ENCODE peak calls at places on chromosomes 3 and 15, in five cellular contexts. J is HCT116, W is GM12878, C is K562, U is HepG2. N is an unnamed sample.

GRCh38 chr15:27214032-27214431 is 243.1 kb downstream of the GABRG3 start:
- DNase-seq in J (no peak), W (no peak), C (no peak), U (no peak), N (no peak)

GRCh38 chr3:132569153-132569552 is 27.9 kb upstream of the ACKR4 start:
- DNase-seq in J (no peak), W (no peak), C (no peak), U (no peak), N (no peak)

GRCh38 chr3:21859124-21859781 is 108.2 kb upstream of the ZNF385D start:
- DNase-seq in J (no peak), U (no peak), W (no peak), C (no peak), N (no peak)

GRCh38 chr3:55468251-55468650 is 18.9 kb downstream of the WNT5A start:
- DNase-seq in W (no peak), U (no peak), J (no peak), C (no peak), N (no peak)

GRCh38 chr15:42092666-42093445 is 1.5 kb downstream of the PLA2G4D start:
- DNase-seq in C (no peak), W (no peak), U (no peak), J (no peak), N (no peak)

GRCh38 chr15:78915341-78916087 is 29.3 kb downstream of the CTSH start:
- DNase-seq in U (no peak), C (no peak), J (no peak), W (no peak), N (no peak)

GRCh38 chr3:56855856-56856538 is 54.2 kb upstream of the ARHGEF3 start:
- DNase-seq in U (peak; percentile 37), W (no peak), J (no peak), C (peak; percentile 32), N (no peak)

GRCh38 chr3:100760377-100760776 is 51.1 kb downstream of the TFG start:
- DNase-seq in J (no peak), W (no peak), C (no peak), U (no peak), N (no peak)

GRCh38 chr3:16568532-16568931 is 36.7 kb downstream of the DAZL start:
- DNase-seq in J (no peak), W (no peak), U (no peak), C (no peak), N (no peak)

GRCh38 chr3:141802316-141803077 is 39.3 kb downstream of the GRK7 start:
- DNase-seq in U (no peak), W (no peak), J (no peak), C (no peak), N (no peak)

GRCh38 chr3:36540898-36541518 is 160.7 kb downstream of the STAC start:
- DNase-seq in J (peak; percentile 12), U (peak; percentile 4), W (no peak), C (peak; percentile 5), N (peak; percentile 17)

GRCh38 chr3:126124148-126124868 is 40.4 kb upstream of the SLC41A3 start:
- DNase-seq in W (no peak), U (no peak), J (no peak), C (no peak), N (no peak)

GRCh38 chr3:126125341-126125740 is 41.4 kb upstream of the SLC41A3 start:
- DNase-seq in W (no peak), U (no peak), C (no peak), J (no peak), N (no peak)

GRCh38 chr3:126126292-126126691 is 42.4 kb upstream of the SLC41A3 start:
- DNase-seq in U (no peak), W (no peak), J (no peak), C (no peak), N (no peak)

GRCh38 chr3:126125781-126126251 is 41.9 kb upstream of the SLC41A3 start:
- DNase-seq in C (no peak), U (no peak), W (no peak), J (no peak), N (no peak)

DNA sequence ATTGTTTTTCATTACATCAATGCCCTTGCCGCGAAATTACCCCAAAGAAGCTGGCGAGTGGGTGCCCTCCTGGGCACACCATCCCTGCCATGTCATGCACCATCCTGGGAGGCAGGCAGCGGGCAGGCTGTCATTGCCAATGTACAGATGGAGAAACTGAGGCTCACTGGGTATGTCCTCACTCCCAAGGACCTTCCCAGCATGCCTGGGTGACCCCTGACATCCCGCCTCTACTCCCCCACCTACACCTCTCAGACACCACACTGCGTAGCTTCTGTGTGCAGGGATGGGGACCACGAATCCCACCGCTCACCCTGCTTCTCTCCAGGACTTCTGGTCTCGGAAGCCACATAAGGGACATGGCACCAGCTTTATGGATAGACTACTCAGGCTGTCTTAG is 41.0 kb upstream of the SLC41A3 start:
- DNase-seq in J (no peak), W (no peak), C (no peak), U (no peak), N (no peak)
- TF ChIP-seq JUND in J (no peak), W (no peak), C (no peak), U (no peak), N (no peak)

GRCh38 chr3:61568127-61568526 is 6.8 kb downstream of the PTPRG start:
- DNase-seq in C (no peak), W (no peak), U (no peak), J (no peak), N (no peak)
- TF ChIP-seq JUND in C (no peak), W (no peak), U (no peak), J (no peak), N (no peak)

GRCh38 chr15:74992619-74993018 is 2.7 kb upstream of the SCAMP5 start:
- DNase-seq in J (no peak), C (no peak), U (no peak), W (no peak), N (no peak)

GRCh38 chr15:74983725-74984231 is 11.6 kb upstream of the SCAMP5 start:
- DNase-seq in C (no peak), U (no peak), J (no peak), W (peak; percentile 27), N (no peak)

GRCh38 chr15:74989527-74989926 is 5.8 kb upstream of the SCAMP5 start:
- DNase-seq in U (no peak), J (no peak), C (no peak), W (no peak), N (no peak)

DNA sequence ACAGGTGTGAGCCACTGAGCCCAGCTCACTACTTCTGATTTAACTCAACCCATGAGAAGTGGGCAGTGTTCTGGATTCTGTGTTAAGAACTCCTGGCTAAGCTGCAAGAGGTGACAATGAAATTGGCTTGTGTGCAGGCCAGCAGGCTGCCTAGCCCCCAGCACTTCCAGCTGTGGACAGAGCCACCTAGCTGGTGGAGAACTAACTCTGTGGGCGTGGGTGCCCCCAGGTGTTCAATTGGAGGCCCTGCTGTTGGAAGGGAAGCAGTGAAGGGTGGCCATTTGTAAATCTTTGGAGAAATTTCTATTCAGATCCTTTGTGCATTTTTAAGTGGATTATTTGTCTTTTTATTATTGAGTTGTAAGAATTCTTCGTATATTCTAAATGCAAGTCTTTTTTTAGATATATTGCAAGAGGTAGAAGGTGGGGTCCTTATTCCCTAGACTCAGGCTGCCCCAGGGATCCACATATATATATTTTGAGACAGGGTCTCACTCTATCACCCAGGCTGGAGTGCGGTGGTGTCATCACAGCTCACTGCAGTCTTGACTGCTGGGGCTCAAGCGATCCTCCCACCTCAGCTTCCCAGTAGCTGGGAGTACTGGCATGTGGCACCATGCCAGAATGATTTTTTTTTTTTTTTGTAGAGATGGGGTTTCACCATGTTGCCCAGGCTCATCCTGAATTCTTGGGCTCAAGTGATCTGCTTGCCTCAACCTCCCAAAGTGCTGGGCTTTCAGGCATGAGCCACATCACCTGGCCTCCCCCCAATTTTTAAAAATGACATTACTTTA is 7.2 kb upstream of the SCAMP5 start:
- DNase-seq in J (peak; percentile 41), C (peak; percentile 78), W (no peak), U (peak; percentile 65), N (no peak)
- TF ChIP-seq JUND in J (no peak), C (no peak), W (no peak), U (no peak), N (no peak)

GRCh38 chr3:13492048-13492447 is 11.9 kb downstream of the HDAC11 start:
- DNase-seq in C (no peak), W (no peak), U (no peak), J (no peak), N (no peak)

GRCh38 chr3:13493867-13494441 is 13.8 kb downstream of the HDAC11 start:
- DNase-seq in C (no peak), J (no peak), W (no peak), U (no peak), N (no peak)

GRCh38 chr3:13491206-13491974 is 11.3 kb downstream of the HDAC11 start:
- DNase-seq in W (no peak), C (no peak), U (no peak), J (no peak), N (no peak)

GRCh38 chr3:13494463-13495350 is 14.6 kb downstream of the HDAC11 start:
- DNase-seq in W (no peak), C (peak; percentile 63), J (no peak), U (no peak), N (peak; percentile 51)

GRCh38 chr3:13492976-13493866 is 13.1 kb downstream of the HDAC11 start:
- DNase-seq in J (no peak), C (no peak), W (no peak), U (no peak), N (no peak)
- TF ChIP-seq JUND in J (no peak), C (no peak), W (no peak), U (no peak), N (no peak)

N was measured in T47D.